ENCODE peak calls at places on chromosomes 13 and 19, in seven cellular contexts. T is left ventricle myocardium inferior, D is cardiac muscle cell, M is heart left ventricle, E is HFF-Myc, G is suprapubic skin, B is epithelial cell of proximal tubule. Z is an unnamed sample.

GRCh38 chr19:30085394-30085793 is 143.4 kb downstream of the URI1 start:
- DNase-seq in D (peak), M (no peak), E (no peak), G (no peak), T (no peak), B (no peak), Z (no peak)

GRCh38 chr13:69204620-69205019 is 903.0 kb upstream of the ATXN8OS start:
- DNase-seq in M (no peak), T (no peak), G (no peak), B (no peak), D (no peak), E (no peak), Z (no peak)

GRCh38 chr13:98677398-98677797 is 75.1 kb downstream of the SLC15A1 start:
- DNase-seq in G (no peak), M (no peak), E (no peak), D (no peak), T (no peak), B (no peak), Z (no peak)

GRCh38 chr13:29977721-29978120 is 127.3 kb upstream of the UBL3 start:
- DNase-seq in D (no peak), B (no peak), G (no peak), E (no peak), M (no peak), T (no peak), Z (no peak)

GRCh38 chr13:77548594-77548993 is 13.1 kb downstream of the SCEL start:
- DNase-seq in M (no peak), G (no peak), D (no peak), E (no peak), T (no peak), B (no peak), Z (no peak)

GRCh38 chr13:34591163-34591562 is 350.9 kb upstream of the NBEA start:
- DNase-seq in M (no peak), T (no peak), D (no peak), B (no peak), G (no peak), E (no peak), Z (peak)

GRCh38 chr19:15748239-15748638 is 10.5 kb downstream of the OR10H3 start:
- DNase-seq in M (no peak), T (no peak), G (no peak), D (no peak), E (no peak), B (no peak), Z (no peak)

GRCh38 chr19:42282036-42282762 is 13.1 kb downstream of the CIC start:
- DNase-seq in G (peak), T (no peak), E (no peak), D (no peak), B (no peak), M (no peak), Z (no peak)

GRCh38 chr13:109684836-109685602 is 101.4 kb downstream of the IRS2 start:
- DNase-seq in B (peak), T (peak), G (no peak), M (peak), E (no peak), D (peak), Z (no peak)

GRCh38 chr13:33194820-33195692 is 90.5 kb downstream of the STARD13 start:
- DNase-seq in E (peak), M (no peak), T (no peak), D (no peak), G (no peak), B (no peak), Z (peak)

GRCh38 chr19:3699071-3699740 is 1.1 kb downstream of the PIP5K1C start:
- DNase-seq in E (no peak), T (peak), G (peak), B (no peak), D (no peak), M (peak), Z (peak)

GRCh38 chr19:1622541-1622940 is 17.3 kb upstream of the UQCR11 start:
- DNase-seq in G (no peak), D (no peak), T (no peak), M (no peak), E (no peak), B (no peak), Z (no peak)

GRCh38 chr13:108663710-108664109 is 34.3 kb downstream of the MYO16 start:
- DNase-seq in M (no peak), T (no peak), D (no peak), E (no peak), B (no peak), G (no peak), Z (no peak)

GRCh38 chr13:102536695-102537485 is 59.9 kb upstream of the TPP2 start:
- DNase-seq in G (no peak), T (no peak), B (no peak), E (no peak), M (no peak), D (no peak), Z (no peak)

GRCh38 chr13:42355118-42355840 is 83.3 kb downstream of the AKAP11 start:
- DNase-seq in D (peak), G (no peak), E (no peak), T (no peak), M (no peak), B (no peak), Z (no peak)

GRCh38 chr19:44356383-44357111 is at the start of gene ZNF112:
- DNase-seq in E (peak), M (peak), B (peak), D (peak), G (peak), T (peak), Z (peak)

GRCh38 chr19:15893498-15893897 is 4.4 kb downstream of the CYP4F2 start:
- DNase-seq in E (no peak), M (no peak), B (no peak), G (no peak), T (no peak), D (no peak), Z (no peak)

GRCh38 chr13:59497845-59498244 is 665.9 kb downstream of the DIAPH3 start:
- DNase-seq in T (no peak), D (no peak), E (no peak), M (no peak), G (no peak), B (no peak), Z (no peak)

GRCh38 chr13:34756136-34756535 is 185.9 kb upstream of the NBEA start:
- DNase-seq in M (no peak), G (no peak), E (no peak), B (no peak), D (no peak), T (no peak), Z (no peak)

GRCh38 chr13:83162493-83162892 is 719.8 kb downstream of the SLITRK1 start:
- DNase-seq in B (no peak), M (no peak), D (peak), G (no peak), E (no peak), T (no peak), Z (no peak)

GRCh38 chr19:39941615-39942507 is 7.4 kb upstream of the FCGBP start:
- DNase-seq in G (no peak), E (peak), D (no peak), M (no peak), T (no peak), B (no peak), Z (no peak)

GRCh38 chr13:94329754-94330551 is 149.5 kb downstream of the DCT start:
- DNase-seq in G (no peak), E (peak), D (no peak), B (peak), M (no peak), T (no peak), Z (peak)

GRCh38 chr13:113489171-113489548 is 1.4 kb downstream of the DCUN1D2 start:
- DNase-seq in M (no peak), G (no peak), B (no peak), D (peak), E (no peak), T (no peak), Z (peak)

GRCh38 chr13:52162279-52163101 is 3.1 kb upstream of the NEK3 start:
- DNase-seq in E (no peak), M (no peak), T (no peak), D (no peak), B (no peak), G (no peak), Z (no peak)

GRCh38 chr19:21604351-21604926 is 99.0 kb downstream of the ZNF429 start:
- DNase-seq in E (no peak), G (no peak), T (no peak), D (peak), M (no peak), B (no peak), Z (peak)

GRCh38 chr13:93173656-93174055 is 53.0 kb upstream of the GPC6 start:
- DNase-seq in M (no peak), D (no peak), B (no peak), G (no peak), T (no peak), E (no peak), Z (peak)

GRCh38 chr13:18948664-18949488 is 232.7 kb downstream of the TUBA3C start:
- DNase-seq in M (no peak), T (no peak), D (no peak), E (no peak), B (no peak), G (no peak), Z (no peak)

GRCh38 chr19:51798958-51799310 is 4.0 kb downstream of the FPR3 start:
- DNase-seq in B (no peak), E (no peak), T (peak), G (peak), D (no peak), M (peak), Z (no peak)

GRCh38 chr19:48819366-48819816 is 8.6 kb upstream of the BCAT2 start:
- DNase-seq in E (peak), G (peak), D (no peak), M (peak), B (peak), T (peak), Z (peak)

GRCh38 chr13:114009590-114010400 is 35.9 kb upstream of the C13orf46 start:
- DNase-seq in M (no peak), G (peak), T (peak), D (no peak), E (no peak), B (no peak), Z (no peak)

GRCh38 chr13:110132178-110132975 is 174.6 kb downstream of the COL4A1 start:
- DNase-seq in E (no peak), B (no peak), T (no peak), G (no peak), M (no peak), D (peak), Z (no peak)

GRCh38 chr19:47471733-47472457 is at the start of gene SLC8A2:
- DNase-seq in D (peak), B (no peak), T (peak), M (peak), E (no peak), G (no peak), Z (peak)

GRCh38 chr19:35509018-35509652 is 4.3 kb downstream of the DMKN start:
- DNase-seq in T (no peak), D (peak), G (no peak), E (no peak), M (no peak), B (no peak), Z (no peak)

GRCh38 chr19:4369888-4370260 is 26.5 kb downstream of the MPND start:
- DNase-seq in D (peak), B (no peak), G (peak), T (no peak), E (no peak), M (peak), Z (peak)

GRCh38 chr13:93472897-93473296 is 246.3 kb downstream of the GPC6 start:
- DNase-seq in D (no peak), T (no peak), E (no peak), G (no peak), M (no peak), B (no peak), Z (no peak)

GRCh38 chr13:114263590-114263989 is 17.8 kb upstream of the UPF3A start:
- DNase-seq in D (no peak), E (no peak), B (no peak), T (no peak), M (no peak), G (no peak), Z (no peak)

GRCh38 chr19:2779121-2779740 is 3.8 kb downstream of the SGTA start:
- DNase-seq in G (no peak), T (no peak), D (no peak), E (no peak), B (no peak), M (no peak), Z (no peak)

GRCh38 chr19:12841094-12841493 is 2.8 kb downstream of the MAST1 start:
- DNase-seq in G (no peak), D (peak), T (no peak), B (no peak), E (no peak), M (no peak), Z (no peak)

GRCh38 chr13:110330491-110331001 is 23.5 kb downstream of the COL4A2 start:
- DNase-seq in B (no peak), G (no peak), T (no peak), D (no peak), E (no peak), M (no peak), Z (peak)

GRCh38 chr19:5676711-5677110 is 3.6 kb downstream of the MICOS13 start:
- DNase-seq in T (no peak), E (no peak), B (no peak), G (no peak), M (no peak), D (no peak), Z (no peak)

DNA sequence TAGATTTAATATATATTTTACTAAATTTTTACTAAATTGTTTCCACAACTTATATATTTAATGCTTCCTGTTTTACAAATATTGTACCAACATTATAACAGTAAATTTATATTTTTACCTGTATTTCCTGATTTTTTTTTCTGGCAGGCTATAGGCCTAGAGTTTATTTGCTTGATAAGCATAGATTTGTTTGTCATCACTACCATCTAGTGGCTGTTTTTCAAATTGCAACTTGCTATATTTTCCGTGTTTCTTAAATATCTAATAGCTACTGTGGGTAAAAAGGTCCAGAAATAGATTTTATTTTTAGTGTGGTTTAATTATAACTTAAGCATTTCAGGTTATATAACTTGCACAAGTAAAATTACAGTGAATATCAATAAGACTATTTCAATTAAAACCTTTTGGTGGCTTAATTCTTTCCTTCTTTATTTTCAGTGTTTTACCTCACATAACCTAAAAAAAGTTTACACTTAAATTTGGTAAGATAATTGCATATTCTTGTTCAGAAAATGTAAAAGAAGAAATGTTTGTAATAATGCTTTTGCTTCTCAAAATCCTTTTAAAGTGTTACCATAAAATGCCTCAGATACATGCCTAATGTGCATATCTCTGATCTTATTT is 60.6 kb downstream of the NDFIP2 start:
- DNase-seq in G (no peak), D (peak), E (peak), T (no peak), M (no peak), B (peak), Z (peak)
- H3K4me3 ChIP-seq in G (no peak), D (no peak), E (no peak), T (no peak), M (no peak), B (no peak), Z (no peak)

GRCh38 chr13:21435231-21435630 is 23.9 kb downstream of the ZDHHC20 start:
- DNase-seq in M (no peak), T (no peak), G (no peak), B (no peak), E (no peak), D (no peak), Z (no peak)
- H3K4me3 ChIP-seq in M (no peak), T (no peak), G (no peak), B (no peak), E (no peak), D (no peak), Z (no peak)

GRCh38 chr13:107031691-107032090 is 463.8 kb upstream of the ARGLU1 start:
- DNase-seq in M (no peak), B (no peak), E (no peak), T (no peak), D (no peak), G (no peak), Z (no peak)

GRCh38 chr13:107028751-107029150 is 460.8 kb upstream of the ARGLU1 start:
- DNase-seq in M (no peak), D (no peak), T (no peak), B (no peak), G (no peak), E (no peak), Z (no peak)

GRCh38 chr13:107035186-107035585 is 467.2 kb upstream of the ARGLU1 start:
- DNase-seq in M (no peak), D (no peak), T (no peak), B (no peak), E (no peak), G (no peak), Z (peak)

GRCh38 chr13:107035778-107036177 is 467.8 kb upstream of the ARGLU1 start:
- DNase-seq in E (no peak), G (no peak), M (no peak), B (peak), T (no peak), D (no peak), Z (peak)

DNA sequence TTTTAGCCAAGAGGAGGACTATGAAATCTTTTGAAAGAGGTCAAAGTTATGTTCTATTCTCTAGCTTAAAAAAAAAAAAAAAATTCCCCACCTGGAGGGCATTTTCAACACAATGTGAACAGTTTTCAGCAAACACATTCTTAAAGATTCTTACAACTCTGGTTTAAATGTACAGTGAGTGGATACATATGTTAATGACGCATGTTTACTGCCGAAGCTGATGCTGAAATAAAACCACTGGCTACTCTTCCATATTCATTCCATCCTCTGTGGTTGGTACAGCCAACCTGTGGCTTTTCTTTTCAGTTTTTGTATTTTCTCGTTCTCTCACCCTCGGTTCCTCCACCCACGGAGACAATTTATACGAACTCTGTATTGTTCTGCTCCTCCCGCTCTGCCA is 466.3 kb upstream of the ARGLU1 start:
- DNase-seq in T (no peak), E (no peak), G (no peak), M (no peak), D (no peak), B (no peak), Z (no peak)
- H3K4me3 ChIP-seq in T (no peak), E (no peak), G (no peak), M (no peak), D (no peak), B (no peak), Z (no peak)

GRCh38 chr19:33781536-33781935 is 15.1 kb upstream of the KCTD15 start:
- DNase-seq in M (no peak), B (no peak), T (no peak), G (no peak), D (no peak), E (no peak), Z (no peak)
- H3K4me3 ChIP-seq in M (no peak), B (no peak), T (no peak), G (no peak), D (no peak), E (no peak), Z (no peak)